ENCODE peak calls at places on chromosomes 1 and 21, in five cellular contexts. Q is CD4-positive, alpha-beta memory T cell; M is testis; S is suprapubic skin; A is K562. F is an unnamed sample.

GRCh38 chr1:231027136-231027925 is 12.7 kb downstream of the FAM89A start:
- DNase-seq in Q (no peak), S (no peak), A (no peak), M (no peak), F (peak; percentile 10)

GRCh38 chr1:59767119-59767518 is 47.6 kb upstream of the HOOK1 start:
- DNase-seq in M (no peak), Q (no peak), A (no peak), S (no peak), F (no peak)

GRCh38 chr1:160365325-160365724 is 1.5 kb upstream of the NHLH1 start:
- DNase-seq in A (no peak), S (no peak), M (no peak), Q (no peak), F (no peak)

GRCh38 chr1:98072047-98072446 is 151.2 kb upstream of the DPYD start:
- DNase-seq in M (no peak), Q (no peak), A (no peak), S (no peak), F (no peak)

GRCh38 chr1:101929343-101929742 is 67.4 kb downstream of the OLFM3 start:
- DNase-seq in S (no peak), M (no peak), A (no peak), Q (no peak), F (no peak)

GRCh38 chr1:204259196-204259595 is 45.4 kb upstream of the GOLT1A start:
- DNase-seq in S (no peak), Q (no peak), A (no peak), M (no peak), F (no peak)

GRCh38 chr1:25723250-25723880 is 76.6 kb upstream of the SELENON start:
- DNase-seq in S (no peak), A (no peak), Q (no peak), M (no peak), F (no peak)

GRCh38 chr1:63698001-63698838 is 75.6 kb upstream of the ROR1 start:
- DNase-seq in S (no peak), Q (no peak), M (no peak), A (no peak), F (no peak)

GRCh38 chr1:227390525-227390924 is 72.2 kb upstream of the CDC42BPA start:
- DNase-seq in A (no peak), M (no peak), Q (no peak), S (no peak), F (no peak)

GRCh38 chr1:33161061-33161681 is 20.7 kb downstream of the TRIM62 start:
- DNase-seq in A (no peak), M (peak; percentile 75), S (no peak), Q (no peak), F (no peak)

GRCh38 chr1:54109131-54110105 is 43.4 kb downstream of the CDCP2 start:
- DNase-seq in Q (no peak), S (no peak), A (peak; percentile 19), M (peak; percentile 7), F (no peak)

GRCh38 chr1:241706967-241707366 is 54.9 kb downstream of the WDR64 start:
- DNase-seq in Q (peak; percentile 26), M (no peak), A (no peak), S (no peak), F (no peak)

GRCh38 chr21:33199516-33200217 is 30.1 kb upstream of the IFNAR2 start:
- DNase-seq in A (peak; percentile 80), M (peak; percentile 93), S (peak; percentile 85), Q (peak; percentile 84), F (peak; percentile 81)

GRCh38 chr1:5989731-5990271 is 2.4 kb downstream of the NPHP4 start:
- DNase-seq in Q (no peak), A (no peak), S (no peak), M (no peak), F (no peak)

GRCh38 chr1:10841059-10841458 is 44.6 kb upstream of the CASZ1 start:
- DNase-seq in A (no peak), S (no peak), M (no peak), Q (no peak), F (no peak)

GRCh38 chr1:176745945-176746344 is 283.0 kb downstream of the PAPPA2 start:
- DNase-seq in Q (no peak), S (no peak), A (no peak), M (no peak), F (no peak)

GRCh38 chr1:175884369-175884768 is 141.0 kb upstream of the TNR start:
- DNase-seq in M (no peak), Q (no peak), A (no peak), S (no peak), F (no peak)

GRCh38 chr1:33338495-33339211 is 17.8 kb upstream of the A3GALT2 start:
- DNase-seq in S (no peak), Q (no peak), A (no peak), M (peak; percentile 79), F (peak; percentile 15)

GRCh38 chr1:158020877-158021630 is 27.6 kb downstream of the KIRREL1 start:
- DNase-seq in M (no peak), S (no peak), A (no peak), Q (no peak), F (no peak)

GRCh38 chr1:155184835-155185782 is 11.5 kb downstream of the TRIM46 start:
- DNase-seq in S (no peak), M (no peak), Q (no peak), A (no peak), F (peak; percentile 29)

GRCh38 chr1:45543599-45544417 is 6.8 kb upstream of the AKR1A1 start:
- DNase-seq in M (peak; percentile 43), A (no peak), Q (peak; percentile 73), S (no peak), F (no peak)

GRCh38 chr21:15840406-15840805 is 110.6 kb downstream of the USP25 start:
- DNase-seq in Q (no peak), S (no peak), M (no peak), A (no peak), F (no peak)

GRCh38 chr1:159207774-159208459 is 3.2 kb downstream of the ACKR1 start:
- DNase-seq in S (no peak), M (no peak), A (no peak), Q (no peak), F (no peak)

GRCh38 chr1:172270605-172271004 is 149.9 kb upstream of the C1orf105 start:
- DNase-seq in Q (no peak), A (no peak), M (no peak), S (no peak), F (no peak)

GRCh38 chr1:59113876-59114457 is 182.9 kb upstream of the FGGY start:
- DNase-seq in A (no peak), S (no peak), M (no peak), Q (no peak), F (no peak)

GRCh38 chr21:43201491-43201890 is 32.7 kb downstream of the CRYAA start:
- DNase-seq in M (no peak), A (no peak), Q (no peak), S (no peak), F (no peak)

GRCh38 chr1:150974580-150975478 is at the start of gene CERS2:
- DNase-seq in A (peak; percentile 87), S (peak; percentile 91), M (peak; percentile 74), Q (peak; percentile 73), F (peak; percentile 78)

GRCh38 chr1:175016073-175016722 is 7.0 kb downstream of the MRPS14 start:
- DNase-seq in M (no peak), S (no peak), Q (no peak), A (no peak), F (no peak)

GRCh38 chr1:103514920-103515503 is 10.5 kb upstream of the RNPC3 start:
- DNase-seq in A (peak; percentile 23), Q (peak; percentile 58), M (peak; percentile 17), S (no peak), F (peak; percentile 3)

GRCh38 chr1:26239936-26240335 is 5.9 kb downstream of the CEP85 start:
- DNase-seq in A (no peak), Q (no peak), M (no peak), S (no peak), F (no peak)

GRCh38 chr1:226882631-226883409 is 12.4 kb downstream of the PSEN2 start:
- DNase-seq in S (no peak), M (peak; percentile 36), A (no peak), Q (peak; percentile 50), F (no peak)

GRCh38 chr1:92951141-92951582 is 10.1 kb downstream of the DIPK1A start:
- DNase-seq in S (no peak), M (no peak), A (peak; percentile 49), Q (peak; percentile 33), F (peak; percentile 40)
- H3K4me1 ChIP-seq in S (peaks cover 10% of the 10 kb centered on the region), M (peaks cover 6% of the 10 kb centered on the region), A (peaks cover 28% of the 10 kb centered on the region), Q (peaks cover 59% of the 10 kb centered on the region), F (peaks cover 25% of the 10 kb centered on the region)

GRCh38 chr1:181124206-181124825 is 35.8 kb downstream of the IER5 start:
- DNase-seq in Q (no peak), M (no peak), A (no peak), S (no peak), F (no peak)
- H3K36me3 ChIP-seq in Q (no peaks in the 10 kb centered on the region), M (no peaks in the 10 kb centered on the region), A (no peaks in the 10 kb centered on the region), S (no peaks in the 10 kb centered on the region), F (no peaks in the 10 kb centered on the region)

DNA sequence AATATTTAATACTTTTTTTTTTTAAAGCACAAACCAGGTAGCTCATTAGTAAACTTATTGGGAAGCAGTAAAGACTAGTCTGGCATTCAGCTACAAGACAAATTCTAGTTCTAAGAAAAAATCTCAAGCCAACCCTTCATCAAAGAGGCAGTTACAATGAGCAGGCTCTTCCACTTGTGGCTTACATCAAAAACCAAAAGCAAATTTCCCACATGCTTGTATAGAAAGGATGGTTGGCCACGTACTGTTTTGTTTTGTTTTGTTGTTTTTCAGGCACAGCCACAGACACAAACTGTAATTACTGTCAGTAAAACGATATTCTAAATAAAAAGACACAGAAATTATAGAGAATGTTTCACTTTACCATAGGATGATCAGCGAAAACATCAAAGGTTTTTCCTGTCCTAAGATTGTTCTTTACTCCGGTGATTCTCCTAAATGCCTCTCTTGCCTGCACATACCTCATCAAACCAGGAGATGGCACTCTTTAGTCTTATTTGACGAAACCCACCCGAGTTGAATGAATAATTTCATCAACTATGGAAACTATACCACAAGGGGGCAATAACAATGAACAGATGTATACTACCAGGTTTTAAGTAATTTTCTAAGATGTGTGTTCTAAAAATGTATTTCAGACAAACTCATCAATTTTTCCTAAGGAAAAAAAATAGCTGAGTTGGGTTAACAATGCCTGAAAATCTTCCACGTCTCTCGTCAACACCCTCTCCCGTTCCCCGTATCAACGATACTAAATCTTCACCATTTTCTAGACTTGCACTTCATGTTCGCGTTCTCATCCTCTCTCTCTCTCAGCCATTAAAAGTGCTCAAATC is 26.9 kb downstream of the RPL5 start:
- DNase-seq in Q (peak; percentile 80), M (peak; percentile 82), S (no peak), A (peak; percentile 77), F (peak; percentile 62)
- H3K4me3 ChIP-seq in Q (no peak overlapping the region), M (no peak overlapping the region), S (peak overlapping the region; percentile 7), A (no peak overlapping the region), F (no peak overlapping the region)

GRCh38 chr1:117894078-117894477 is 35.3 kb downstream of the GDAP2 start:
- DNase-seq in S (no peak), M (no peak), Q (no peak), A (no peak), F (no peak)
- H3K4me1 ChIP-seq in S (no peaks in the 10 kb centered on the region), M (no peaks in the 10 kb centered on the region), Q (no peaks in the 10 kb centered on the region), A (no peaks in the 10 kb centered on the region), F (no peaks in the 10 kb centered on the region)

DNA sequence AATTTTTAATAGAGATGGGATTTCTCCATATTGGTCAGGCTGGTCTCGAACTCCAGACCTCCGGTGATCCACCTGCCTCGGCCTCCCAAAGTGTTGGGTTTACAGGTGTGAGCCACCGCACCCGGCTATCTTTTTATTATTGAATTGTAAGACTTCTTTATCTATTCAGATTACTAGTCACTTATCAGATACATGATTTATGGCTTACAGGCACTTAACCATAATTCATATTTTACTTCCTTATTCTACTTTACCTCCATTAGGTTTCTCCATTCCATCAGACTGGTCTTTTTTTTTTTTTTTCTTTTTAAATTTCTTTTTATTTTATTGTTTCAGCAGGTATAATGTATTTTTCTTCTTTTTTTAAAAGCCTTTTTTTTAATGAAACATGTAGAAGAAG is 4.4 kb downstream of the TMEM183A start:
- DNase-seq in Q (no peak), M (no peak), S (no peak), A (no peak), F (no peak)
- H3K36me3 ChIP-seq in Q (peaks cover 45% of the 10 kb centered on the region), M (no peaks in the 10 kb centered on the region), S (peaks cover 62% of the 10 kb centered on the region), A (peaks cover 80% of the 10 kb centered on the region), F (no peaks in the 10 kb centered on the region)

F was measured in Caco-2.